ENCODE peak calls at places on chromosomes 13 and 19, in nine cellular contexts. J is effector CD4-positive, alpha-beta T cell; E is SK-N-MC; A is RPMI7951; M is NCI-H82; W is left kidney; U is activated naive CD4-positive, alpha-beta T cell; K is NCI-H748 treated with DMSO at 0.1 percent for 48 hours; O is activated T-cell treated with anti-CD3 and anti-CD28 coated beads, Interleukin-2, amount 50 U/mL, for 4 hours. S is an unnamed sample.

GRCh38 chr13:105410602-105411001 is 1124.9 kb downstream of the EFNB2 start:
- DNase-seq in J (no peak), E (no peak), A (peak; percentile 61), M (peak; percentile 23), W (peak; percentile 68), U (no peak), K (peak; percentile 6), O (peak; percentile 7), S (peak; percentile 8)

GRCh38 chr19:50932690-50933083 is 20.2 kb downstream of the KLK5 start:
- DNase-seq in J (no peak), E (no peak), A (no peak), M (no peak), W (no peak), U (no peak), K (no peak), O (no peak), S (no peak)

GRCh38 chr13:20902438-20903163 is at the start of gene XPO4:
- DNase-seq in J (peak; percentile 67), E (no peak), A (peak; percentile 76), M (peak; percentile 92), W (peak; percentile 95), U (peak; percentile 57), K (peak; percentile 83), O (peak; percentile 70), S (peak; percentile 81)

GRCh38 chr19:18651738-18652137 is 14.9 kb downstream of the KLHL26 start:
- DNase-seq in J (no peak), E (no peak), A (no peak), M (no peak), W (no peak), U (no peak), K (no peak), O (no peak), S (no peak)

GRCh38 chr19:57566396-57567256 is 7.0 kb upstream of the ZNF550 start:
- DNase-seq in J (no peak), E (no peak), A (no peak), M (peak; percentile 11), W (peak; percentile 19), U (no peak), K (no peak), O (no peak), S (no peak)

GRCh38 chr19:47032171-47032811 is 12.7 kb downstream of the NPAS1 start:
- DNase-seq in J (peak; percentile 56), E (no peak), A (no peak), M (peak; percentile 72), W (peak; percentile 79), U (peak; percentile 22), K (peak; percentile 66), O (peak; percentile 69), S (peak; percentile 32)

GRCh38 chr13:76643596-76643995 is 242.6 kb downstream of the KCTD12 start:
- DNase-seq in J (no peak), E (no peak), A (no peak), M (no peak), W (peak; percentile 26), U (no peak), K (no peak), O (no peak), S (no peak)

GRCh38 chr19:1615156-1615765 is 10.0 kb upstream of the UQCR11 start:
- DNase-seq in J (no peak), E (no peak), A (no peak), M (no peak), W (no peak), U (no peak), K (no peak), O (no peak), S (no peak)

GRCh38 chr19:1590641-1591397 is 1.8 kb downstream of the MBD3 start:
- DNase-seq in J (no peak), E (no peak), A (no peak), M (peak; percentile 52), W (peak; percentile 62), U (no peak), K (no peak), O (no peak), S (no peak)

GRCh38 chr19:41695745-41696144 is 7.7 kb upstream of the CEACAM7 start:
- DNase-seq in J (no peak), E (no peak), A (no peak), M (no peak), W (no peak), U (no peak), K (no peak), O (no peak), S (no peak)

GRCh38 chr13:23411220-23411619 is 22.3 kb downstream of the SACS start:
- DNase-seq in J (no peak), E (no peak), A (no peak), M (no peak), W (peak; percentile 9), U (no peak), K (no peak), O (no peak), S (no peak)

GRCh38 chr19:27776020-27776419 is 1436.9 kb downstream of the UQCRFS1 start:
- DNase-seq in J (no peak), E (no peak), A (peak; percentile 54), M (no peak), W (no peak), U (no peak), K (no peak), O (no peak), S (no peak)

GRCh38 chr13:114099191-114099590 is 33.2 kb downstream of the RASA3 start:
- DNase-seq in J (no peak), E (no peak), A (peak; percentile 98), M (peak; percentile 31), W (peak; percentile 89), U (no peak), K (no peak), O (peak; percentile 3), S (no peak)

GRCh38 chr13:113851826-113852535 is 11.9 kb downstream of the GAS6 start:
- DNase-seq in J (no peak), E (no peak), A (no peak), M (no peak), W (no peak), U (no peak), K (no peak), O (no peak), S (no peak)

GRCh38 chr13:49357694-49358093 is 86.2 kb downstream of the CAB39L start:
- DNase-seq in J (no peak), E (no peak), A (peak; percentile 8), M (no peak), W (no peak), U (no peak), K (no peak), O (no peak), S (no peak)

GRCh38 chr13:106661236-106661635 is 93.3 kb upstream of the ARGLU1 start:
- DNase-seq in J (no peak), E (no peak), A (no peak), M (peak; percentile 63), W (no peak), U (no peak), K (no peak), O (no peak), S (no peak)

GRCh38 chr19:17125052-17125727 is 49.6 kb downstream of the MYO9B start:
- DNase-seq in J (peak; percentile 42), E (no peak), A (peak; percentile 71), M (peak; percentile 86), W (no peak), U (no peak), K (no peak), O (no peak), S (no peak)

GRCh38 chr13:46852168-46852567 is 44.7 kb downstream of the HTR2A start:
- DNase-seq in J (no peak), E (no peak), A (no peak), M (no peak), W (no peak), U (no peak), K (no peak), O (no peak), S (no peak)

GRCh38 chr13:74205313-74205690 is 71.1 kb upstream of the KLF12 start:
- DNase-seq in J (no peak), E (no peak), A (peak; percentile 6), M (no peak), W (no peak), U (no peak), K (no peak), O (no peak), S (no peak)

GRCh38 chr13:33218020-33218419 is 67.5 kb downstream of the STARD13 start:
- DNase-seq in J (no peak), E (no peak), A (peak; percentile 24), M (no peak), W (no peak), U (no peak), K (no peak), O (no peak), S (no peak)

GRCh38 chr19:45076029-45076850 is at the start of gene ZNF296:
- DNase-seq in J (peak; percentile 67), E (no peak), A (peak; percentile 74), M (peak; percentile 92), W (peak; percentile 79), U (peak; percentile 32), K (peak; percentile 52), O (peak; percentile 75), S (peak; percentile 79)

GRCh38 chr19:4267101-4267900 is 11.8 kb upstream of the SHD start:
- DNase-seq in J (peak; percentile 50), E (peak; percentile 20), A (peak; percentile 62), M (peak; percentile 73), W (peak; percentile 54), U (peak; percentile 37), K (peak; percentile 11), O (peak; percentile 64), S (peak; percentile 49)

S was measured in activated T-helper 2 cell treated with anti-CD3 and anti-CD28 coated beads, Interferon-gamma antibody, Interleukin-2, Interleukin-4, amounts not matched to agents 10 μg/mL and 5 μg/mL and 100 μg/mL, durations not matched to agents 14 hours and 24 hours and 36 hours.